ENCODE peak calls at places on chromosome 14, in ten cellular contexts. E is naive thymus-derived CD8-positive, alpha-beta T cell; F is ureter; X is EL; G is hippocampal formation; J is amniotic epithelial cell; R is NCI-H1048; U is activated effector memory CD4-positive, alpha-beta T cell treated with anti-CD3 and anti-CD28 coated beads, Interleukin-2, amount 50 U/mL, for 16 hours; Q is A549; K is NCI-H2171 treated with DMSO at 0.1 percent for 48 hours. I is an unnamed sample.

GRCh38 chr14:91245029-91245428 is 525 bp upstream of the GPR68 start:
- DNase-seq in Q (no peak), R (no peak), E (peak; percentile 81), X (no peak), J (no peak), F (no peak), K (no peak), G (no peak), U (peak; percentile 91), I (no peak)

GRCh38 chr14:52824479-52824878 is 33.1 kb upstream of the GNPNAT1 start:
- DNase-seq in E (no peak), R (no peak), G (no peak), J (peak; percentile 48), F (no peak), U (no peak), X (peak; percentile 65), K (no peak), Q (no peak), I (no peak)

GRCh38 chr14:93073833-93074769 is 41.6 kb downstream of the ITPK1 start:
- DNase-seq in F (no peak), U (no peak), K (no peak), R (no peak), E (no peak), Q (no peak), G (peak; percentile 28), J (peak; percentile 67), X (peak; percentile 31), I (peak; percentile 37)

GRCh38 chr14:96256420-96256819 is 410 bp downstream of the BDKRB1 start:
- DNase-seq in U (no peak), Q (no peak), G (no peak), X (no peak), R (no peak), K (no peak), E (no peak), F (no peak), J (peak; percentile 76), I (no peak)

GRCh38 chr14:65860956-65861631 is 448.6 kb downstream of the FUT8 start:
- DNase-seq in K (no peak), R (no peak), G (no peak), J (no peak), X (no peak), Q (no peak), E (peak; percentile 65), U (no peak), F (no peak), I (no peak)

GRCh38 chr14:67263499-67264149 is 22.4 kb downstream of the PALS1 start:
- DNase-seq in R (no peak), Q (no peak), G (no peak), K (no peak), J (peak; percentile 96), E (no peak), X (peak; percentile 67), F (no peak), U (no peak), I (peak; percentile 21)

GRCh38 chr14:70919774-70920173 is 12.5 kb downstream of the PCNX1 start:
- DNase-seq in K (no peak), J (peak; percentile 55), R (no peak), U (peak; percentile 68), G (no peak), F (no peak), Q (no peak), E (no peak), X (peak; percentile 65), I (no peak)

GRCh38 chr14:77053046-77053841 is 24.7 kb upstream of the IRF2BPL start:
- DNase-seq in X (peak; percentile 73), U (peak; percentile 91), Q (no peak), K (no peak), F (peak; percentile 77), E (peak; percentile 85), R (no peak), J (peak; percentile 82), G (peak; percentile 44), I (peak; percentile 62)

GRCh38 chr14:38693423-38693822 is 409.6 kb downstream of the SEC23A start:
- DNase-seq in G (no peak), X (no peak), F (no peak), U (no peak), K (no peak), R (no peak), E (no peak), J (no peak), Q (no peak), I (no peak)

GRCh38 chr14:24310387-24310665 is 386 bp downstream of the LTB4R2 start:
- DNase-seq in K (no peak), J (no peak), X (no peak), Q (no peak), U (no peak), E (no peak), G (no peak), R (no peak), F (no peak), I (no peak)

GRCh38 chr14:65239143-65239672 is 136.9 kb upstream of the MAX start:
- DNase-seq in G (peak; percentile 39), J (peak; percentile 97), X (peak; percentile 89), Q (no peak), F (no peak), K (no peak), R (no peak), U (no peak), E (no peak), I (peak; percentile 48)

GRCh38 chr14:90717916-90718315 is 98.3 kb downstream of the TTC7B start:
- DNase-seq in Q (no peak), R (no peak), K (no peak), U (no peak), G (no peak), E (no peak), F (no peak), X (peak; percentile 32), J (peak; percentile 12), I (no peak)

GRCh38 chr14:89280612-89281011 is 136.4 kb downstream of the FOXN3 start:
- DNase-seq in G (no peak), X (no peak), R (no peak), E (no peak), U (no peak), Q (no peak), K (no peak), F (no peak), J (no peak), I (no peak)

GRCh38 chr14:64119535-64119934 is 174.6 kb downstream of the ESR2 start:
- DNase-seq in E (no peak), Q (no peak), F (no peak), K (no peak), U (no peak), G (no peak), X (no peak), J (no peak), R (no peak), I (no peak)

GRCh38 chr14:103161054-103161397 is 37.8 kb downstream of the TNFAIP2 start:
- DNase-seq in U (no peak), G (no peak), K (no peak), R (no peak), Q (no peak), E (no peak), J (no peak), F (no peak), X (no peak), I (peak; percentile 55)

GRCh38 chr14:70905316-70905715 is 1.9 kb upstream of the PCNX1 start:
- DNase-seq in U (no peak), K (no peak), G (no peak), E (no peak), J (peak; percentile 99), Q (no peak), R (no peak), F (peak; percentile 48), X (peak; percentile 64), I (peak; percentile 90)

GRCh38 chr14:69943084-69943797 is 64.0 kb downstream of the SMOC1 start:
- DNase-seq in K (no peak), X (no peak), E (no peak), U (no peak), J (no peak), R (no peak), Q (no peak), F (no peak), G (no peak), I (no peak)

GRCh38 chr14:75221797-75222196 is 45.4 kb upstream of the TMED10 start:
- DNase-seq in J (no peak), K (no peak), X (no peak), R (no peak), U (no peak), Q (no peak), F (no peak), G (no peak), E (no peak), I (no peak)

GRCh38 chr14:50739186-50739585 is 71.1 kb upstream of the SAV1 start:
- DNase-seq in F (no peak), E (no peak), Q (no peak), K (peak; percentile 30), U (no peak), X (no peak), J (no peak), R (no peak), G (no peak), I (no peak)

GRCh38 chr14:74579447-74580274 is 32.4 kb downstream of the LTBP2 start:
- DNase-seq in Q (peak; percentile 94), U (no peak), J (peak; percentile 91), E (peak; percentile 14), R (no peak), X (peak; percentile 79), K (no peak), F (no peak), G (no peak), I (peak; percentile 66)

GRCh38 chr14:103348154-103348553 is 14.1 kb downstream of the EIF5 start:
- DNase-seq in U (no peak), G (no peak), K (no peak), Q (no peak), X (no peak), J (no peak), F (no peak), E (no peak), R (no peak), I (no peak)

GRCh38 chr14:101962503-101962874 is 1.9 kb upstream of the DYNC1H1 start:
- DNase-seq in U (no peak), F (no peak), G (no peak), J (peak; percentile 57), Q (peak; percentile 88), R (no peak), X (peak; percentile 94), E (no peak), K (peak; percentile 95), I (peak; percentile 90)

GRCh38 chr14:59018978-59019377 is 169.5 kb upstream of the DAAM1 start:
- DNase-seq in Q (no peak), J (peak; percentile 5), E (no peak), K (peak; percentile 7), R (no peak), X (peak; percentile 12), G (no peak), U (no peak), F (no peak), I (no peak)

GRCh38 chr14:39219075-39219499 is 14.6 kb upstream of the MIA2 start:
- DNase-seq in K (no peak), U (no peak), J (peak; percentile 63), E (no peak), R (peak; percentile 24), Q (peak; percentile 15), X (peak; percentile 24), G (no peak), F (no peak), I (peak; percentile 55)

GRCh38 chr14:52650774-52651173 is 44.6 kb downstream of the ERO1A start:
- DNase-seq in J (peak; percentile 42), U (no peak), G (no peak), F (no peak), K (no peak), X (peak; percentile 13), Q (no peak), R (no peak), E (no peak), I (no peak)

GRCh38 chr14:91221270-91221669 is 23.2 kb downstream of the GPR68 start:
- DNase-seq in K (no peak), F (no peak), E (no peak), R (no peak), J (no peak), X (no peak), G (no peak), Q (no peak), U (no peak), I (no peak)

GRCh38 chr14:63179383-63179782 is 24.9 kb upstream of the RHOJ start:
- DNase-seq in K (no peak), X (no peak), Q (no peak), E (no peak), F (no peak), U (no peak), R (no peak), J (no peak), G (no peak), I (no peak)

GRCh38 chr14:76081642-76082041 is 70.1 kb upstream of the GPATCH2L start:
- DNase-seq in Q (no peak), E (no peak), X (no peak), U (no peak), R (no peak), K (no peak), F (no peak), J (no peak), G (no peak), I (no peak)